ENCODE peak calls at places on chromosomes 16 and 17, in six cellular contexts. L is endothelial cell of umbilical vein, R is gastrocnemius medialis, K is PC-3, E is cardiac muscle cell, U is ovary. Y is an unnamed sample. For H3K4me1, the result is how much of the 10 kb centered on the place peaks cover.

GRCh38 chr16:86854895-86855294 is 276.5 kb downstream of the FOXL1 start:
- DNase-seq in L (peak), R (no peak), K (peak), E (no peak), U (no peak), Y (no peak)

GRCh38 chr16:396605-397004 is 394 bp upstream of the NME4 start:
- DNase-seq in L (peak), R (no peak), K (peak), E (peak), U (peak), Y (peak)

GRCh38 chr16:89170346-89171215 is 967 bp upstream of the CDH15 start:
- DNase-seq in L (no peak), R (no peak), K (peak), E (no peak), U (no peak), Y (no peak)

GRCh38 chr16:4987580-4988374 is 29.6 kb downstream of the SEC14L5 start:
- DNase-seq in L (no peak), R (no peak), K (no peak), E (no peak), U (no peak), Y (no peak)

GRCh38 chr17:34337701-34338100 is 18.5 kb downstream of the CCL8 start:
- DNase-seq in L (no peak), R (no peak), K (no peak), E (no peak), U (no peak), Y (no peak)

GRCh38 chr17:37124074-37124824 is 175.5 kb downstream of the AATF start:
- DNase-seq in L (no peak), R (no peak), K (no peak), E (peak), U (no peak), Y (no peak)

GRCh38 chr17:7854851-7855642 is at the start of gene TMEM88:
- DNase-seq in L (peak), R (peak), K (no peak), E (peak), U (peak), Y (peak)

GRCh38 chr17:61531223-61531622 is 59.8 kb downstream of the NACA2 start:
- DNase-seq in L (no peak), R (no peak), K (no peak), E (no peak), U (no peak), Y (no peak)

GRCh38 chr17:72119963-72120877 is 600 bp upstream of the SOX9 start:
- DNase-seq in L (no peak), R (peak), K (peak), E (peak), U (no peak), Y (peak)

GRCh38 chr17:10729334-10730193 is at the start of gene TMEM220:
- DNase-seq in L (peak), R (peak), K (peak), E (peak), U (peak), Y (peak)

GRCh38 chr16:85613609-85614337 is 651 bp downstream of the GSE1 start:
- DNase-seq in L (no peak), R (peak), K (peak), E (peak), U (peak), Y (no peak)

DNA sequence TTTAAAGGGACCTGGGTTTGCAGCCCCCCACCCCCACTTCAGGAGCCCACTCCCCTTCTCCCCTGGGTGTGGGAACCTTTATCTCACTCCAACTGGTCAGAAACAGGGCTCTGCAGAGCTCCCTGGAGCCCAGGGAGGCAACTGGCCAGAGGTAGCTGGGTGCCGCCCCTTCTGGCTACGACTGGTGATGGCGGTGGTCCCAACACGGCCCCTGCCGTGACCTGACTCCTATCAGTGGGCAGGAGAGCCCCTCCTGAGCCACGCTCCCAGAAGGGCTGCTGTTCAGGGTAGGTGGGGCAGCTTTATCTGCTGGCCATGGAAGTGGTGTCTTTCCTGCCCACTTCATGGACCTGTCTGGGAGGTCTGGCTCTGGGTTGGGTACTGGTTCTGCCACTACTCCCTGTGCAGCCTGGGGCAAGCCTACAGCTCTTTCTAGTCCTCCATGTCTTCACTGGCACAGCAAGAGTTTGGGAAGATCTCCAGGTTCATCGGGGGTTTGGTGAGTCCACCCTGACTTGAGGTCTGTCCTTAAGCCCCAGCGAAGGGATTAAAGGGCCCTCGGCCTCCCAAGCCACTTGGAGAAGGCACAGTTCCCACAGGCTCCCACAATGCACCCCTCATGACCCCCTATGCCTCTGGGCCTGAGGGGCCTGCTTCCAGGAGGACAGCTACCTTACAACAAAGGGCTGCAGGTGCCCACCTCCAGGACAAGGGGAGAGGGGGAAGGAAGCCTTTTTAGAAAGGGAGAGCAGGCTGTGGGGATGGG is 5.5 kb upstream of the SREBF1 start:
- DNase-seq in L (no peak), R (no peak), K (no peak), E (no peak), U (no peak), Y (no peak)
- H3K4me1 ChIP-seq in L (under half), R (half or more), K (under half), E (under half), U (under half), Y (half or more)

GRCh38 chr16:55570159-55570558 is 3.7 kb downstream of the CAPNS2 start:
- DNase-seq in L (no peak), R (no peak), K (no peak), E (no peak), U (no peak), Y (no peak)

GRCh38 chr16:55568151-55568693 is 1.7 kb downstream of the CAPNS2 start:
- DNase-seq in L (no peak), R (no peak), K (no peak), E (no peak), U (no peak), Y (no peak)

GRCh38 chr16:55571191-55571897 is 4.9 kb downstream of the CAPNS2 start:
- DNase-seq in L (no peak), R (no peak), K (no peak), E (no peak), U (no peak), Y (no peak)

GRCh38 chr16:55567382-55567781 is 898 bp downstream of the CAPNS2 start:
- DNase-seq in L (no peak), R (peak), K (no peak), E (peak), U (no peak), Y (no peak)

DNA sequence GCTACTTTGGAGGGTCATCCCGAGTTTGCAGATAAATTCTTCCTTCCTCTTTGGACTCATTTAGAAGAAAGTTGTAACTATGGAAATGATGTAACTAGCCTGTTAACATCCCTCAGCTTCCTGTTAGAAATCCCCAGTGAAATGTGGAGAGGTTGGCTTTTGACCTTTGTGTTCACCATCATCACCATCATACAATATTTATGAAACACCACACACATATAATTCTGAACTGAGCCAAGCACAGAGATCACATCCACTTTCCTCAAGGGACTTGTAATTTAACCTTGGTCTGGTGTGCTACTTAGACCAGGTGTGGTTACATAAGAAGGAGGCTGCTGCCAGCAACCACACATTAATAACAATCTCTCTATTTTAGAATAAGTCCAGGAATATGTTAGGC is 2.5 kb downstream of the CAPNS2 start:
- DNase-seq in L (peak), R (no peak), K (no peak), E (peak), U (no peak), Y (peak)
- H3K4me3 ChIP-seq in L (no peak), R (no peak), K (no peak), E (no peak), U (no peak), Y (no peak)

GRCh38 chr17:40623419-40624217 is 24.0 kb downstream of the SMARCE1 start:
- DNase-seq in L (no peak), R (no peak), K (no peak), E (no peak), U (no peak), Y (no peak)
- H3K4me1 ChIP-seq in L (under half), R (under half), K (under half), E (under half), U (under half), Y (under half)

DNA sequence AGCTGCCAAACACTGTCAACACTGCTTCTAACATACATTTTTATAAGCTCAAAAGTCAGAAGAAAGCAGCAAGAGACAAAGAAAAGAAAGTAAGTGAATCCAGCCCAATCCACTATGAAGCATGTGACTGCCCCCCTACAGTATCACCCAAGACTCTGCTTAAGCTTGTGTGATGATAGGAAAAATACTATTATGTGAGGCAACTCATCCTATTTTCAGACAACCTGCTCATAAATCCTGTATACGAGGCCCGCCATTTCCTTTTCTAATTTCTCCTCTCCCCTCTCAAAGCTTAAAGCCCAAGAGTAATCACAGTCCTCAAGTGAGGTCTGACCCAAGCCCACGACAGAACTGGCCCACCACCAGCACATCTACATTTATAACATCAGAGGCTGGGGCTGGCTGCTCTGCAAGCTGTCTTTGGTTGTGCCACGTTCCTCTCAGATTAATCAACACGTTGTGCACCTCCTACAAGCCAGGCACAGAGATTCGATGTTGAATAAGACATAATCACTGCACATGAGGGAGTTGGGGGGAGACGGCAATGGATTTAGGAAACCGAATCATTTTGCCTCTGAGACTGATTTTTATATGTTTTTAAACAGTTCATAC is 16.2 kb downstream of the USP31 start:
- DNase-seq in L (peak), R (no peak), K (no peak), E (peak), U (no peak), Y (no peak)
- H3K4me3 ChIP-seq in L (no peak), R (peak), K (no peak), E (no peak), U (peak), Y (no peak)